ENCODE peak calls at places on chromosome 20, in seven cellular contexts. V, W, F, T, N, Y and P are unnamed samples.

GRCh38 chr20:62141397-62142251 is 1.6 kb downstream of the PSMA7 start:
- DNase-seq in V (no peak), T (no peak), Y (no peak), N (peak), W (peak), F (no peak), P (no peak)

GRCh38 chr20:62558779-62559178 is 83.0 kb upstream of the GATA5 start:
- DNase-seq in W (no peak), Y (peak), V (no peak), N (no peak), T (peak), F (no peak), P (no peak)

GRCh38 chr20:37327748-37328147 is 18.2 kb upstream of the SRC start:
- DNase-seq in W (peak), Y (no peak), F (no peak), T (no peak), N (no peak), V (no peak), P (no peak)

GRCh38 chr20:23165307-23165750 is 79.2 kb upstream of the CD93 start:
- DNase-seq in N (no peak), V (no peak), F (peak), W (no peak), T (no peak), Y (no peak), P (no peak)

GRCh38 chr20:63830821-63831593 is at the start of gene ZBTB46:
- DNase-seq in W (peak), F (peak), Y (no peak), N (peak), T (peak), V (no peak), P (no peak)

GRCh38 chr20:47778398-47779354 is 6.6 kb downstream of the SULF2 start:
- DNase-seq in F (no peak), Y (no peak), V (no peak), W (no peak), T (no peak), N (no peak), P (no peak)

GRCh38 chr20:63309261-63310071 is 16.5 kb downstream of the COL20A1 start:
- DNase-seq in W (peak), Y (peak), F (peak), V (no peak), T (no peak), N (peak), P (no peak)

GRCh38 chr20:18802012-18802634 is 11.5 kb upstream of the SCP2D1 start:
- DNase-seq in T (no peak), F (no peak), N (peak), V (no peak), Y (no peak), W (no peak), P (no peak)

GRCh38 chr20:24827603-24828295 is 121.3 kb upstream of the CST7 start:
- DNase-seq in V (no peak), N (no peak), Y (no peak), W (no peak), T (no peak), F (no peak), P (no peak)

GRCh38 chr20:18527836-18528235 is 20.1 kb downstream of the SEC23B start:
- DNase-seq in N (no peak), V (no peak), T (no peak), W (no peak), Y (no peak), F (no peak), P (no peak)

GRCh38 chr20:63707558-63708300 is at the start of the genes ARFRP1 and ZGPAT:
- DNase-seq in T (peak), F (peak), N (peak), V (peak), Y (peak), W (peak), P (peak)

GRCh38 chr20:16020971-16021370 is 552.3 kb downstream of the KIF16B start:
- DNase-seq in T (no peak), V (no peak), W (peak), N (no peak), F (no peak), Y (no peak), P (no peak)

GRCh38 chr20:32505723-32506473 is 79.2 kb downstream of the NOL4L start:
- DNase-seq in F (no peak), N (no peak), T (no peak), W (no peak), Y (no peak), V (no peak), P (no peak)

GRCh38 chr20:44495802-44496481 is 20.3 kb downstream of the TTPAL start:
- DNase-seq in T (no peak), V (no peak), N (peak), Y (no peak), W (peak), F (no peak), P (no peak)

GRCh38 chr20:31708839-31709534 is 13.7 kb downstream of the BCL2L1 start:
- DNase-seq in W (no peak), V (no peak), F (no peak), N (no peak), Y (no peak), T (no peak), P (no peak)

GRCh38 chr20:57071283-57071701 is 195.1 kb downstream of the BMP7 start:
- DNase-seq in V (no peak), T (no peak), Y (no peak), N (no peak), F (peak), W (no peak), P (no peak)

GRCh38 chr20:56826306-56826970 is 197.3 kb downstream of the TFAP2C start:
- DNase-seq in F (no peak), V (no peak), N (no peak), T (no peak), Y (no peak), W (no peak), P (no peak)

GRCh38 chr20:17735206-17735804 is 35.5 kb downstream of the BANF2 start:
- DNase-seq in V (no peak), T (no peak), Y (no peak), N (no peak), F (no peak), W (peak), P (no peak)

GRCh38 chr20:45611054-45611453 is 18.5 kb upstream of the WFDC10A start:
- DNase-seq in F (no peak), T (no peak), N (no peak), V (no peak), W (peak), Y (no peak), P (no peak)

GRCh38 chr20:43726811-43727338 is at the start of gene GTSF1L:
- DNase-seq in V (no peak), F (no peak), Y (no peak), T (peak), W (peak), N (no peak), P (no peak)

GRCh38 chr20:54221383-54221782 is 13.5 kb downstream of the PFDN4 start:
- DNase-seq in W (no peak), N (peak), F (no peak), V (no peak), Y (no peak), T (no peak), P (no peak)

GRCh38 chr20:12241065-12241464 is 323.4 kb downstream of the BTBD3 start:
- DNase-seq in F (no peak), T (no peak), V (no peak), W (no peak), Y (no peak), N (no peak), P (no peak)

GRCh38 chr20:24389686-24390085 is 79.7 kb upstream of the SYNDIG1 start:
- DNase-seq in Y (no peak), W (no peak), T (peak), N (no peak), F (no peak), V (no peak), P (no peak)

GRCh38 chr20:51413753-51414323 is 128.7 kb downstream of the NFATC2 start:
- DNase-seq in Y (no peak), V (no peak), W (no peak), N (peak), T (no peak), F (no peak), P (no peak)

GRCh38 chr20:63115651-63116411 is 100.1 kb downstream of the YTHDF1 start:
- DNase-seq in W (no peak), T (no peak), N (no peak), Y (no peak), V (no peak), F (no peak), P (no peak)

GRCh38 chr20:51666126-51666525 is 102.1 kb downstream of the ATP9A start:
- DNase-seq in T (no peak), V (no peak), F (no peak), W (no peak), N (no peak), Y (no peak), P (no peak)

GRCh38 chr20:17841751-17842191 is 126.8 kb downstream of the SNX5 start:
- DNase-seq in N (no peak), W (peak), V (no peak), T (peak), Y (no peak), F (no peak), P (no peak)

GRCh38 chr20:39974966-39975501 is 714.0 kb downstream of the MAFB start:
- DNase-seq in T (no peak), F (no peak), Y (no peak), V (no peak), W (no peak), N (no peak), P (no peak)

GRCh38 chr20:1330075-1330830 is 1.3 kb upstream of the SDCBP2 start:
- DNase-seq in Y (no peak), T (peak), F (no peak), N (peak), W (no peak), V (no peak), P (no peak)

GRCh38 chr20:9059931-9060330 is 9.0 kb upstream of the PLCB4 start:
- DNase-seq in T (no peak), N (no peak), V (no peak), F (no peak), Y (no peak), W (peak), P (no peak)
- TF ChIP-seq CTCF in T (no peak), N (no peak), V (no peak), F (no peak), Y (no peak), W (no peak), P (no peak)

GRCh38 chr20:60206259-60206658 is 248.0 kb downstream of the CDH26 start:
- DNase-seq in N (no peak), F (peak), W (peak), V (no peak), T (no peak), Y (peak), P (no peak)
- TF ChIP-seq CTCF in N (no peak), F (no peak), W (peak), V (no peak), T (peak), Y (peak), P (peak)

GRCh38 chr20:9971746-9972145 is 63.0 kb upstream of the ANKEF1 start:
- DNase-seq in T (no peak), W (no peak), F (no peak), N (no peak), V (no peak), Y (no peak), P (no peak)

GRCh38 chr20:9978395-9979004 is 56.3 kb upstream of the ANKEF1 start:
- DNase-seq in F (no peak), V (no peak), N (peak), Y (peak), W (peak), T (peak), P (no peak)

GRCh38 chr20:9977629-9978028 is 57.2 kb upstream of the ANKEF1 start:
- DNase-seq in V (no peak), N (no peak), Y (no peak), F (no peak), T (no peak), W (no peak), P (no peak)

GRCh38 chr20:9969626-9970025 is 65.2 kb upstream of the ANKEF1 start:
- DNase-seq in T (no peak), Y (no peak), F (no peak), N (no peak), V (no peak), W (no peak), P (no peak)

DNA sequence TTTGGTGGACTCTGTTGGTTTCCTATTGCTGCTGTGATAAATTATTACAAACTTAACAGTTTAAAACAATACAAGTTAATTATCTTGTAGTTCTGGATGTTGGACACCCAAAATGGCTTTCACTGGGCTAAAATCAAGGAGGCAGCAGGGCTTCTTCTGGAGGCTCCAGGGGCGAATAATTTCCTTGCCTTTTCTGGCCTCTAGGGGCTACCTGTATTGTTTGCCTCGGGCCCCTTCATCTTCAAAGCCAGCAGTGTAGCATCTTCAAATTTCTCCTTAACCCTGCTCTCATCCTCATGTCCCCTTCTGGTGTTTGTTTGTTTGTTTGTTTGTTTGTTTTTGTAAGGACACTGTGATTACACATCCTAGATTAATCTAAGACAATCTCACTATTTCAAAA is 60.5 kb upstream of the ANKEF1 start:
- DNase-seq in N (peak), Y (no peak), V (no peak), T (no peak), F (peak), W (no peak), P (no peak)
- TF ChIP-seq CTCF in N (peak), Y (peak), V (no peak), T (no peak), F (no peak), W (no peak), P (no peak)

DNA sequence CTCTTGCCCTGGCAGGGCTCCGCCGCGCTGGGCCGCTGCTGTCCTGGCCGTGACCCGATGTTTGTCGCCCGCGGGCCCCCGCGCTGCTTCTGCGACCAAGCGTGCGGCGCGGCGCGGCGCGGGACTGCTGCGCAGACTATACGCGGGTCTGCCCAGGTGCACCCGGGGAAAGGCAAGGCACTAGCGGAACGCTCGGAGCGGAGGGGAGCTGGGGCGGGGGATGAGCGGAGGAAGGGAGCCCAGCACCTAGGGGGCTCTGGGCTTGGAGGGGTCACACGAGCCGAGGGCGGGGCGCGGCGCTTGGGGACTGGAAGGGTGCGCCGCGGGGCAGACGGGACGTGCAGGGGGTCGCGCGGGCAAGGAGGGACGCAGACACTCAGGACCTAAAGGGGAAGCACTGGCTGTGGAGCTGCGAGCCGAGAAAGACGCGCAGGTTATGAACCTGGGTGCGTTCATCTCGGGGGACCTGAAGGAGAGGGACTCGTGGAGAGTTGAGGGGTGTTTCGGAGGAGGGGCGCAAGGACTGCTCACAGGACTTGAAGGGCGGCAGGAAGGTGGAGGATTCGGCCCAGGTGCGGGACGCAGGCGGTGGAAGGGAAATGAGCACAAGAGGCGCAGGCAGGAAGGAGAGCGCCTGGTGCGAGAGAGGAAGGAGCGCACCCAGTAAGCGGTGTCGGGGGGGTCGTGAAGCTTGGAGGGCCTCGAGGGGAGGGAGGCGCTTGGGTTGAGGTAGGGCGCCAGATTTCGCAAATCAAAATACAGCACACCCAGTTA is 40.8 kb upstream of the ZNFX1 start:
- DNase-seq in N (no peak), W (no peak), T (no peak), V (no peak), F (peak), Y (no peak), P (no peak)
- TF ChIP-seq CTCF in N (no peak), W (no peak), T (no peak), V (no peak), F (no peak), Y (no peak), P (no peak)

DNA sequence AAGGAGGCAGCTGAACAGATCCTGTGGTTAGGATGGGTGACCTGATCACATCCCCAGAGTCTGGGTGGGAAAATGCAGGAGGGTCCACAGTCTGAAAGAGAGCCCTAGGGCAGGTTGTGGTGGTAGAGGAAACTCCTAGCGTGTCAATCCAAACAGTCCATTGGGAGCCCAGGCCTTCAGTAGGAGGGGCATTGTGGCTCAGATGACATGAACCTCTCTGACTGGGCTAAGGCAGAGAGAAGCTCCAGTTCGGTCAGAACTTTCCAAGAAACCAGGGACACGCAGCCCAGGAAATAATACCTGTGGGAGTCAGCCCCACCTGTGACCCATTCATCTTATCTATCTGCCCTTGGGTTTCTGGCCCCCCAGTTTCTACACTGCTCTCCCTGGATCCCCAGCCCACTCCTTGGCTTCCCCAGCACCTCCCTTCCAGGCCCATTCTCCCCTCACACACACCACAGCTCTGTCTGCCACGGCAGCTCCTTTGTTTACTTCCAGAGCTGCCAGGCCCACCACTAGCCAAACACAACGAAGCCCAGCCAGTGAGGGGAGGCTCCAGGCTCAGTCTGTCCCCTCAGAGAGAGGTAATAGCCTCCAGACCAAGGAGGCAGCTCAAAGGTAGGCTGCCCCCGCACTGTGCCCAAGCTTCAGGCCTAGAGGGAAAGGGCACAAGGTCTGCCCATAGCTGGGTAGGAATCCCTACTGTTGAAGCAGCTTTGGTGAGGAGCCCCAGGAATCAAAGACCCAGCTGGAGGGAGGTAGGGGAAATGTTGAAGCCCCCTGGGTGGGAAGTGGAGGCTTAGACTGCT is 6.2 kb downstream of the GDF5 start:
- DNase-seq in F (no peak), V (no peak), W (no peak), Y (no peak), T (no peak), N (no peak), P (no peak)
- TF ChIP-seq CTCF in F (no peak), V (no peak), W (no peak), Y (no peak), T (no peak), N (no peak), P (no peak)

DNA sequence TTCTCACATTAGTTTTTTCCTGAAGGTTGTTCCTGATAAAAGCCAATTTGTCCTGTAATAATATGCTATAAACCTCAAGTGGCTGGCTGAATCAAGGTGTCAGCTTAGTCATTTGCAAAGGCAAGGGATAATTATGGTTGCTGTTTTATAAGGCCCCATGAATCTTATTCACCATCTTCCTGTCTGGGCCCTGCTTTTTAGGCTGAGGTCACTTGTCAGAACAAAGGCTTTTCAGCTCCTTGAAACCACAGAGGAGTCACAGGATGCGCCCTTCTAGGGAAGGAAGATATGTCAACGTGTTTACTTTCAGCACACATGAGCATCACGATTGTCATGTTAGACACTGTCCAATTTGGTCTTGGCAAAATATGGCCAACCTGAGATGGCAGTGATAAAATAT is 64.8 kb upstream of the NAA20 start:
- DNase-seq in N (peak), T (no peak), V (no peak), W (no peak), Y (no peak), F (no peak), P (no peak)
- TF ChIP-seq CTCF in N (no peak), T (no peak), V (no peak), W (no peak), Y (no peak), F (no peak), P (no peak)

GRCh38 chr20:50153153-50153499 is 397 bp downstream of the PEDS1 start:
- DNase-seq in Y (no peak), V (no peak), T (no peak), W (no peak), N (no peak), F (no peak), P (no peak)

GRCh38 chr20:50151034-50151743 is 2.3 kb downstream of the PEDS1 start:
- DNase-seq in T (no peak), Y (no peak), N (no peak), V (no peak), F (no peak), W (no peak), P (no peak)

GRCh38 chr20:50152394-50153152 is 950 bp downstream of the PEDS1 start:
- DNase-seq in T (no peak), N (no peak), F (no peak), Y (no peak), W (no peak), V (no peak), P (no peak)

GRCh38 chr20:50149481-50150254 is 3.9 kb downstream of the PEDS1 start:
- DNase-seq in Y (no peak), N (no peak), T (no peak), F (no peak), W (no peak), V (no peak), P (no peak)

DNA sequence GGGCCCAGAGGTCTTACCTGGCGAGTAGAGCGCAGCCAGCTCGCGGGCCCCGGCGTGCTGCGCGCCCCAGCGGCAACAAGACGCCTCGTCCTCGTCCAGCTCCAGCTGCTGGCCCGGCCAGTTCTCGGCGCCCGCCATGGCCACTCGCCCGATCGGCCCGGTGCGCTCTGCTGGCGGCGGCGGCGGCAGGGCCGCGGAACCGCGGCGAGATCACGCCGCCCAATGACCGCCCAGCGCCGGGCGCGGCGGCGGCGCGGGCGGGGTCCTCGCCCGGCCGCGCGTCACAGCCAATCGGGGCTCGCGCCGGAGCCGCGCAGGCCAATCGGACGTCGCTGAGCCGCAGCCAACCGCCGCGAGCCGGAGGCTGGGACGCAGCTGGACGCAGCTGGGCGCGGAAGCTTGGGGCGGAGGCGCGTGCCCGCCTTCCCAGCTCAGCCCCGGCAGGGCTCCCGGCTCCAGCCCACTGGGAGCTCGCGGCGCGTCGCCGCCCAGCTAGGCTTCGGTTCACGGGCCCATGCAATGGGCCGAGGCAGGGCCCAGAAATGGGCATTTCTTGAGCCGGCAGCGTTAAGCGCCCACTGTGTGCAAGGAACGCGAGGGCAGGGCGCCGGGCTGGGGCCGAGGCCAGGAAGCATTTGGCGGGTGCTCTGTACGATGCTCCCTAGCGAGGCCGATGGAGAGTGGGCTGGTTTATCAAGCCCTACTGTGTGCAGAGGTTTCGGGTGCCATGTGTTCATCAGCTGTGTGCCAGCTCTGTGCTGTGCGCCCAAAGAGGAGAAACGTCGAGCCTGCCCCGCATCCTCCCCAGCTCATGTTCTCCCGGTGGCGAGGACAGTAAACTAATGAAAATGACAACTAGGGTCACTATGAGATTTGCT is at the start of gene PEDS1:
- DNase-seq in Y (peak), F (peak), W (peak), T (peak), V (peak), N (peak), P (peak)
- TF ChIP-seq CTCF in Y (no peak), F (no peak), W (no peak), T (no peak), V (no peak), N (no peak), P (no peak)